ENCODE peak calls at places on chromosomes 7 and 10, in eight cellular contexts. One of them, this sample, is unnamed. For H3K36me3, the result is how much of the 10 kb centered on the place peaks cover.

GRCh38 chr7:106056513-106057203 is 55.5 kb downstream of the SYPL1 start:
- DNase-seq in tibial nerve: no peak
- DNase-seq in left ventricle myocardium inferior: peak
- DNase-seq in body of pancreas: peak
- DNase-seq in hepatocyte: peak
- DNase-seq in psoas muscle: peak
- DNase-seq in mammary epithelial cell: peak
- DNase-seq in fibroblast of lung: peak
- DNase-seq in this sample: no peak

GRCh38 chr7:47370461-47371042 is 211.4 kb downstream of the TNS3 start:
- DNase-seq in tibial nerve: no peak
- DNase-seq in left ventricle myocardium inferior: no peak
- DNase-seq in body of pancreas: no peak
- DNase-seq in hepatocyte: no peak
- DNase-seq in psoas muscle: no peak
- DNase-seq in mammary epithelial cell: no peak
- DNase-seq in fibroblast of lung: peak
- DNase-seq in this sample: no peak

GRCh38 chr10:47042815-47043750 is 131.9 kb downstream of the PTPN20 start:
- DNase-seq in tibial nerve: no peak
- DNase-seq in left ventricle myocardium inferior: no peak
- DNase-seq in body of pancreas: no peak
- DNase-seq in hepatocyte: no peak
- DNase-seq in psoas muscle: no peak
- DNase-seq in mammary epithelial cell: no peak
- DNase-seq in fibroblast of lung: no peak
- DNase-seq in this sample: peak

GRCh38 chr7:16636533-16637173 is 8.9 kb downstream of the ANKMY2 start:
- DNase-seq in tibial nerve: no peak
- DNase-seq in left ventricle myocardium inferior: no peak
- DNase-seq in body of pancreas: no peak
- DNase-seq in hepatocyte: no peak
- DNase-seq in psoas muscle: no peak
- DNase-seq in mammary epithelial cell: no peak
- DNase-seq in fibroblast of lung: peak
- DNase-seq in this sample: no peak

GRCh38 chr10:45375716-45376231 is 1.8 kb downstream of the ALOX5 start:
- DNase-seq in tibial nerve: no peak
- DNase-seq in left ventricle myocardium inferior: no peak
- DNase-seq in body of pancreas: no peak
- DNase-seq in hepatocyte: no peak
- DNase-seq in psoas muscle: no peak
- DNase-seq in mammary epithelial cell: no peak
- DNase-seq in fibroblast of lung: no peak
- DNase-seq in this sample: no peak

GRCh38 chr7:87312215-87312865 is 33.1 kb upstream of the CROT start:
- DNase-seq in tibial nerve: no peak
- DNase-seq in left ventricle myocardium inferior: no peak
- DNase-seq in body of pancreas: peak
- DNase-seq in hepatocyte: peak
- DNase-seq in psoas muscle: no peak
- DNase-seq in mammary epithelial cell: peak
- DNase-seq in fibroblast of lung: peak
- DNase-seq in this sample: no peak

GRCh38 chr7:27156508-27156898 is at the start of gene HOXA7:
- DNase-seq in tibial nerve: peak
- DNase-seq in left ventricle myocardium inferior: no peak
- DNase-seq in body of pancreas: peak
- DNase-seq in hepatocyte: no peak
- DNase-seq in psoas muscle: peak
- DNase-seq in mammary epithelial cell: peak
- DNase-seq in fibroblast of lung: no peak
- DNase-seq in this sample: peak

GRCh38 chr10:22253578-22253882 is 35.7 kb upstream of the EBLN1 start:
- DNase-seq in tibial nerve: peak
- DNase-seq in left ventricle myocardium inferior: peak
- DNase-seq in body of pancreas: no peak
- DNase-seq in hepatocyte: no peak
- DNase-seq in psoas muscle: peak
- DNase-seq in mammary epithelial cell: no peak
- DNase-seq in fibroblast of lung: no peak
- DNase-seq in this sample: peak

GRCh38 chr7:21886396-21886795 is 59.3 kb downstream of the CDCA7L start:
- DNase-seq in tibial nerve: no peak
- DNase-seq in left ventricle myocardium inferior: no peak
- DNase-seq in body of pancreas: no peak
- DNase-seq in hepatocyte: no peak
- DNase-seq in psoas muscle: no peak
- DNase-seq in mammary epithelial cell: no peak
- DNase-seq in fibroblast of lung: no peak
- DNase-seq in this sample: no peak

GRCh38 chr10:122044045-122044661 is 55.2 kb downstream of the TACC2 start:
- DNase-seq in tibial nerve: no peak
- DNase-seq in left ventricle myocardium inferior: no peak
- DNase-seq in body of pancreas: peak
- DNase-seq in hepatocyte: peak
- DNase-seq in psoas muscle: peak
- DNase-seq in mammary epithelial cell: no peak
- DNase-seq in fibroblast of lung: peak
- DNase-seq in this sample: no peak

GRCh38 chr7:108057951-108058391 is 55.0 kb upstream of the LAMB1 start:
- DNase-seq in tibial nerve: no peak
- DNase-seq in left ventricle myocardium inferior: no peak
- DNase-seq in body of pancreas: no peak
- DNase-seq in hepatocyte: no peak
- DNase-seq in psoas muscle: no peak
- DNase-seq in mammary epithelial cell: no peak
- DNase-seq in fibroblast of lung: no peak
- DNase-seq in this sample: no peak

GRCh38 chr10:125121003-125121402 is 39.4 kb downstream of the CTBP2 start:
- DNase-seq in tibial nerve: no peak
- DNase-seq in left ventricle myocardium inferior: no peak
- DNase-seq in body of pancreas: peak
- DNase-seq in hepatocyte: no peak
- DNase-seq in psoas muscle: peak
- DNase-seq in mammary epithelial cell: peak
- DNase-seq in fibroblast of lung: no peak
- DNase-seq in this sample: no peak

GRCh38 chr10:1938317-1938716 is 201.0 kb upstream of the ADARB2 start:
- DNase-seq in tibial nerve: no peak
- DNase-seq in left ventricle myocardium inferior: no peak
- DNase-seq in body of pancreas: no peak
- DNase-seq in hepatocyte: no peak
- DNase-seq in psoas muscle: no peak
- DNase-seq in mammary epithelial cell: no peak
- DNase-seq in fibroblast of lung: no peak
- DNase-seq in this sample: no peak

GRCh38 chr10:80313523-80313922 is 24.1 kb upstream of the MAT1A start:
- DNase-seq in tibial nerve: no peak
- DNase-seq in left ventricle myocardium inferior: no peak
- DNase-seq in body of pancreas: no peak
- DNase-seq in hepatocyte: no peak
- DNase-seq in psoas muscle: no peak
- DNase-seq in mammary epithelial cell: no peak
- DNase-seq in fibroblast of lung: no peak
- DNase-seq in this sample: peak

GRCh38 chr10:18158698-18159342 is 18.6 kb downstream of the CACNB2 start:
- DNase-seq in tibial nerve: no peak
- DNase-seq in left ventricle myocardium inferior: no peak
- DNase-seq in body of pancreas: no peak
- DNase-seq in hepatocyte: no peak
- DNase-seq in psoas muscle: no peak
- DNase-seq in mammary epithelial cell: no peak
- DNase-seq in fibroblast of lung: peak
- DNase-seq in this sample: no peak

GRCh38 chr7:84060760-84061261 is 133.8 kb downstream of the SEMA3A start:
- DNase-seq in tibial nerve: no peak
- DNase-seq in left ventricle myocardium inferior: no peak
- DNase-seq in body of pancreas: no peak
- DNase-seq in hepatocyte: no peak
- DNase-seq in psoas muscle: no peak
- DNase-seq in mammary epithelial cell: peak
- DNase-seq in fibroblast of lung: peak
- DNase-seq in this sample: no peak

GRCh38 chr7:78130443-78131200 is 332.0 kb downstream of the PHTF2 start:
- DNase-seq in tibial nerve: no peak
- DNase-seq in left ventricle myocardium inferior: no peak
- DNase-seq in body of pancreas: no peak
- DNase-seq in hepatocyte: no peak
- DNase-seq in psoas muscle: no peak
- DNase-seq in mammary epithelial cell: no peak
- DNase-seq in fibroblast of lung: no peak
- DNase-seq in this sample: peak

GRCh38 chr7:40996330-40996729 is 706.6 kb downstream of the INHBA start:
- DNase-seq in tibial nerve: no peak
- DNase-seq in left ventricle myocardium inferior: no peak
- DNase-seq in body of pancreas: no peak
- DNase-seq in hepatocyte: no peak
- DNase-seq in psoas muscle: no peak
- DNase-seq in mammary epithelial cell: no peak
- DNase-seq in fibroblast of lung: peak
- DNase-seq in this sample: no peak

GRCh38 chr7:151140826-151141225 is 26.7 kb downstream of the GBX1 start:
- DNase-seq in tibial nerve: no peak
- DNase-seq in left ventricle myocardium inferior: no peak
- DNase-seq in body of pancreas: peak
- DNase-seq in hepatocyte: no peak
- DNase-seq in psoas muscle: no peak
- DNase-seq in mammary epithelial cell: no peak
- DNase-seq in fibroblast of lung: no peak
- DNase-seq in this sample: no peak

GRCh38 chr7:142745091-142745635 is 4.1 kb upstream of the PRSS1 start:
- DNase-seq in tibial nerve: no peak
- DNase-seq in left ventricle myocardium inferior: no peak
- DNase-seq in body of pancreas: no peak
- DNase-seq in hepatocyte: no peak
- DNase-seq in psoas muscle: no peak
- DNase-seq in mammary epithelial cell: no peak
- DNase-seq in fibroblast of lung: peak
- DNase-seq in this sample: no peak

GRCh38 chr10:7301039-7301768 is 109.6 kb downstream of the SFMBT2 start:
- DNase-seq in tibial nerve: no peak
- DNase-seq in left ventricle myocardium inferior: no peak
- DNase-seq in body of pancreas: no peak
- DNase-seq in hepatocyte: peak
- DNase-seq in psoas muscle: no peak
- DNase-seq in mammary epithelial cell: no peak
- DNase-seq in fibroblast of lung: no peak
- DNase-seq in this sample: peak

GRCh38 chr7:128217030-128217805 is 23.9 kb upstream of the LEP start:
- DNase-seq in tibial nerve: no peak
- DNase-seq in left ventricle myocardium inferior: peak
- DNase-seq in body of pancreas: no peak
- DNase-seq in hepatocyte: no peak
- DNase-seq in psoas muscle: no peak
- DNase-seq in mammary epithelial cell: peak
- DNase-seq in fibroblast of lung: peak
- DNase-seq in this sample: peak

GRCh38 chr10:117688358-117688757 is 145.8 kb downstream of the EMX2 start:
- DNase-seq in tibial nerve: no peak
- DNase-seq in left ventricle myocardium inferior: no peak
- DNase-seq in body of pancreas: no peak
- DNase-seq in hepatocyte: no peak
- DNase-seq in psoas muscle: no peak
- DNase-seq in mammary epithelial cell: no peak
- DNase-seq in fibroblast of lung: no peak
- DNase-seq in this sample: no peak

GRCh38 chr7:35004531-35005096 is 32.7 kb downstream of the DPY19L1 start:
- DNase-seq in tibial nerve: no peak
- DNase-seq in left ventricle myocardium inferior: no peak
- DNase-seq in body of pancreas: no peak
- DNase-seq in hepatocyte: no peak
- DNase-seq in psoas muscle: no peak
- DNase-seq in mammary epithelial cell: no peak
- DNase-seq in fibroblast of lung: peak
- DNase-seq in this sample: no peak

DNA sequence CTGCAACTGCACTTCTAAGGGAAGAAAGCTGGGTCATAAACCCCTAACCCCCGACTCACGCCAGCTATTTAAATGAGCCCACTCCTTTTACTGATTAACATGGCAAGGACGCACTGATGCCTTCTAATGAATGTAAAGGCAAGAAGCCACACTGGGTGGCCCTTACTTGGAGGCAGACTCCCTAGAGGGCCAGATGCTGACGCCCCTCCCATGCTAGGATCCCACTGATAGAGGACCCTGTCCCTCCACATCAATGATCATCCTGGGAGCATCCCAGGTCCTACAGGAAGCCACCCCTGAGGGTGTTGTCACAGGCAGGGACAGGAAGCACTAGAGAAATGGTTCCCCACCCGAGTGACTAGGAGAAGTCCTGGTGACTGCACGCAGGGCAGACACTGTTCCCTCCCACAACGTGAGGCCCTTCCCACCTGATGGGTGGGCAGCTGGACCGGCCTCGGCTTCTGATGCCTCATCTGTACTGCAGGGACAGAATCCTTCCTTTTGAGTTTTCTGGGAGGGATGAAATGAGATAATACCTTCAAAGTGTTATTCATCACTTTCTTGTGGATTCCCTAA is 20.3 kb downstream of the JCAD start:
- DNase-seq in tibial nerve: no peak
- DNase-seq in left ventricle myocardium inferior: no peak
- DNase-seq in body of pancreas: no peak
- DNase-seq in hepatocyte: no peak
- DNase-seq in psoas muscle: no peak
- DNase-seq in mammary epithelial cell: no peak
- DNase-seq in fibroblast of lung: no peak
- DNase-seq in this sample: no peak
- TF ChIP-seq CTCF in tibial nerve: no peak
- TF ChIP-seq CTCF in left ventricle myocardium inferior: no peak
- TF ChIP-seq CTCF in body of pancreas: no peak
- TF ChIP-seq CTCF in hepatocyte: no peak
- TF ChIP-seq CTCF in psoas muscle: no peak
- TF ChIP-seq CTCF in mammary epithelial cell: no peak
- TF ChIP-seq CTCF in fibroblast of lung: no peak
- TF ChIP-seq CTCF in this sample: no peak

GRCh38 chr7:137916564-137916963 is 69.8 kb upstream of the DGKI start:
- DNase-seq in tibial nerve: no peak
- DNase-seq in left ventricle myocardium inferior: no peak
- DNase-seq in body of pancreas: no peak
- DNase-seq in hepatocyte: no peak
- DNase-seq in psoas muscle: no peak
- DNase-seq in mammary epithelial cell: no peak
- DNase-seq in fibroblast of lung: no peak
- DNase-seq in this sample: no peak
- H3K36me3 ChIP-seq in tibial nerve: under half
- H3K36me3 ChIP-seq in left ventricle myocardium inferior: under half
- H3K36me3 ChIP-seq in body of pancreas: under half
- H3K36me3 ChIP-seq in hepatocyte: under half
- H3K36me3 ChIP-seq in psoas muscle: under half
- H3K36me3 ChIP-seq in mammary epithelial cell: under half
- H3K36me3 ChIP-seq in fibroblast of lung: under half
- H3K36me3 ChIP-seq in this sample: under half

GRCh38 chr10:5810235-5810634 is 3.0 kb downstream of the GDI2 start:
- DNase-seq in tibial nerve: no peak
- DNase-seq in left ventricle myocardium inferior: no peak
- DNase-seq in body of pancreas: no peak
- DNase-seq in hepatocyte: no peak
- DNase-seq in psoas muscle: no peak
- DNase-seq in mammary epithelial cell: no peak
- DNase-seq in fibroblast of lung: no peak
- DNase-seq in this sample: no peak
- H3K4me3 ChIP-seq in tibial nerve: no peak
- H3K4me3 ChIP-seq in left ventricle myocardium inferior: peak
- H3K4me3 ChIP-seq in body of pancreas: no peak
- H3K4me3 ChIP-seq in hepatocyte: peak
- H3K4me3 ChIP-seq in psoas muscle: peak
- H3K4me3 ChIP-seq in mammary epithelial cell: peak
- H3K4me3 ChIP-seq in fibroblast of lung: peak
- H3K4me3 ChIP-seq in this sample: no peak

GRCh38 chr7:157149317-157149716 is 10.6 kb downstream of the UBE3C start:
- DNase-seq in tibial nerve: no peak
- DNase-seq in left ventricle myocardium inferior: no peak
- DNase-seq in body of pancreas: no peak
- DNase-seq in hepatocyte: no peak
- DNase-seq in psoas muscle: no peak
- DNase-seq in mammary epithelial cell: no peak
- DNase-seq in fibroblast of lung: no peak
- DNase-seq in this sample: no peak
- TF ChIP-seq CTCF in tibial nerve: no peak
- TF ChIP-seq CTCF in left ventricle myocardium inferior: no peak
- TF ChIP-seq CTCF in body of pancreas: no peak
- TF ChIP-seq CTCF in hepatocyte: no peak
- TF ChIP-seq CTCF in psoas muscle: no peak
- TF ChIP-seq CTCF in mammary epithelial cell: no peak
- TF ChIP-seq CTCF in fibroblast of lung: no peak
- TF ChIP-seq CTCF in this sample: no peak